ENCODE peak calls at places on chromosome 4, in five cellular contexts. X, S, M, W and U are unnamed samples.

GRCh38 chr4:25632135-25632534 is 23.5 kb upstream of the SLC34A2 start:
- DNase-seq in M (no peak), S (no peak), X (no peak), W (peak), U (no peak)

GRCh38 chr4:90120815-90121214 is 6.4 kb upstream of the CCSER1 start:
- DNase-seq in W (no peak), M (no peak), S (no peak), X (no peak), U (no peak)

GRCh38 chr4:76499461-76499860 is 64.4 kb downstream of the SHROOM3 start:
- DNase-seq in S (no peak), W (no peak), X (no peak), M (no peak), U (no peak)

GRCh38 chr4:27278615-27279014 is 418.0 kb downstream of the STIM2 start:
- DNase-seq in W (no peak), S (peak), X (peak), M (no peak), U (no peak)

GRCh38 chr4:52709155-52709554 is 42.1 kb downstream of the ERVMER34-1 start:
- DNase-seq in X (no peak), S (no peak), M (no peak), W (no peak), U (no peak)

GRCh38 chr4:161856711-161857326 is 307.0 kb downstream of the FSTL5 start:
- DNase-seq in W (no peak), X (peak), S (peak), M (no peak), U (no peak)

GRCh38 chr4:155376387-155377268 is at the start of gene MAP9:
- DNase-seq in M (peak), X (peak), S (peak), W (peak), U (peak)

GRCh38 chr4:163804001-163804400 is 309.5 kb downstream of the TMA16 start:
- DNase-seq in X (no peak), W (no peak), S (no peak), M (no peak), U (no peak)

GRCh38 chr4:89998350-89999098 is 103.9 kb downstream of the MMRN1 start:
- DNase-seq in S (no peak), X (no peak), W (no peak), M (no peak), U (no peak)

GRCh38 chr4:30720021-30720655 is at the start of gene PCDH7:
- DNase-seq in W (peak), X (peak), M (no peak), S (peak), U (peak)

GRCh38 chr4:69764311-69764710 is 3.9 kb upstream of the SULT1B1 start:
- DNase-seq in W (no peak), S (no peak), M (no peak), X (no peak), U (peak)

GRCh38 chr4:26080876-26081628 is 167.0 kb downstream of the SMIM20 start:
- DNase-seq in X (no peak), M (no peak), S (no peak), W (no peak), U (no peak)

GRCh38 chr4:119149110-119149509 is 13.5 kb downstream of the MYOZ2 start:
- DNase-seq in S (peak), X (no peak), M (no peak), W (no peak), U (no peak)

GRCh38 chr4:115113382-115114106 is at the start of gene NDST4:
- DNase-seq in W (no peak), X (peak), M (no peak), S (peak), U (no peak)

GRCh38 chr4:66097271-66097670 is 427.0 kb upstream of the EPHA5 start:
- DNase-seq in W (no peak), S (no peak), M (no peak), X (no peak), U (no peak)

GRCh38 chr4:154982187-154983047 is 201.3 kb downstream of the RBM46 start:
- DNase-seq in W (peak), S (peak), X (peak), M (peak), U (peak)

GRCh38 chr4:173500841-173501591 is 29.0 kb downstream of the HAND2 start:
- DNase-seq in W (no peak), M (no peak), X (no peak), S (no peak), U (no peak)

GRCh38 chr4:53476232-53477037 is 99.0 kb downstream of the FIP1L1 start:
- DNase-seq in S (peak), M (no peak), X (peak), W (no peak), U (peak)

GRCh38 chr4:103375278-103375677 is 177.1 kb upstream of the CENPE start:
- DNase-seq in S (peak), W (no peak), M (no peak), X (peak), U (peak)

GRCh38 chr4:174697164-174697563 is 131.9 kb downstream of the GLRA3 start:
- DNase-seq in W (no peak), S (no peak), M (no peak), X (no peak), U (no peak)

GRCh38 chr4:17165256-17165655 is 266.8 kb upstream of the LDB2 start:
- DNase-seq in S (no peak), W (no peak), M (no peak), X (no peak), U (peak)

GRCh38 chr4:121888134-121888533 is 17.9 kb upstream of the BBS7 start:
- DNase-seq in X (no peak), W (no peak), M (no peak), S (no peak), U (no peak)

GRCh38 chr4:128560754-128561495 is 248.6 kb upstream of the JADE1 start:
- DNase-seq in S (no peak), W (no peak), M (no peak), X (no peak), U (no peak)

GRCh38 chr4:102641796-102642195 is 119.0 kb downstream of the MANBA start:
- DNase-seq in W (no peak), X (no peak), M (no peak), S (no peak), U (no peak)

GRCh38 chr4:73816814-73817213 is 19.7 kb upstream of the CXCL6 start:
- DNase-seq in S (peak), X (peak), M (no peak), W (no peak), U (peak)

GRCh38 chr4:118839221-118839927 is 3.4 kb upstream of the SEC24D start:
- DNase-seq in S (no peak), X (no peak), M (no peak), W (no peak), U (no peak)

GRCh38 chr4:10733486-10733885 is 48.9 kb upstream of the CLNK start:
- DNase-seq in S (no peak), X (no peak), M (no peak), W (no peak), U (no peak)

GRCh38 chr4:38109896-38110295 is 149.7 kb downstream of the PTTG2 start:
- DNase-seq in M (no peak), X (no peak), S (no peak), W (no peak), U (no peak)

GRCh38 chr4:16665942-16666586 is 232.4 kb downstream of the LDB2 start:
- DNase-seq in M (no peak), W (no peak), S (no peak), X (no peak), U (no peak)

DNA sequence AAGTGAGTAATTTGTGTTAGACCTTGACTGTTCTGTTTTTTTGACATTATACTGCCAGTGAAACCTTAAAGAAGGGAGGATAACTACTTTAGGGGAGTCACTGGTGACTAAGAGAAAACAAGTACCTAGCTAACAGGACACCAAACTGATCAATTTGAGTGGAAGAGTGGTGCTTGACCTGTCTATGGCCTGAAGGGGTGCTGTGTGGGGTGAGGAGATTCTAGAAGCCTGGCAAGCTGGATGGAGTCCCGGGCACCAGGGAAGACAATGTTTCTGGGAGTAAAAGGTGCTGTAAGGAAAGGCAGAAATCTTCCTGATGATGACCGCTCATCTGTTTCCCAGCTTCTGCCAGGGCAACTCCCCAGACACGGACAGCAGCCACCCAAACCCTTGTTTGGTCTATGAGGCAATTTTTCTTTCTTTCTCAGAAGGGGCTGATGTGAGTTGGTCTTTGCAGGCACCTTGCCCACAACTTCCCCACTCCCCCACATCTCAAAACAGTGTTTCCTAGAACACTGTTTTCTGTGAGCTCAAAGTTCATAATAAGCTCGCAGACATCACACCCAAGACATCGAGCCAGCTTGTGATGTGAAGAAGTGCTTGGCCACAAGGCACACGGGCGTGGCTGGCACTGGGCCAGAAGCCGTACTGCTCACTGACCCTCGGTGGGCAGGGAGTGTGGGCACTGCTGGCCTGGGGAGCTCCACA is 4.6 kb downstream of the TXK start:
- DNase-seq in M (no peak), X (no peak), W (peak), S (no peak), U (peak)
- TF ChIP-seq CTCF in M (no peak), X (no peak), W (no peak), S (peak), U (no peak)

GRCh38 chr4:120809518-120809917 is 113.0 kb downstream of the PRDM5 start:
- DNase-seq in S (no peak), X (no peak), W (no peak), M (no peak), U (peak)
- TF ChIP-seq CTCF in S (peak), X (peak), W (peak), M (no peak), U (peak)

DNA sequence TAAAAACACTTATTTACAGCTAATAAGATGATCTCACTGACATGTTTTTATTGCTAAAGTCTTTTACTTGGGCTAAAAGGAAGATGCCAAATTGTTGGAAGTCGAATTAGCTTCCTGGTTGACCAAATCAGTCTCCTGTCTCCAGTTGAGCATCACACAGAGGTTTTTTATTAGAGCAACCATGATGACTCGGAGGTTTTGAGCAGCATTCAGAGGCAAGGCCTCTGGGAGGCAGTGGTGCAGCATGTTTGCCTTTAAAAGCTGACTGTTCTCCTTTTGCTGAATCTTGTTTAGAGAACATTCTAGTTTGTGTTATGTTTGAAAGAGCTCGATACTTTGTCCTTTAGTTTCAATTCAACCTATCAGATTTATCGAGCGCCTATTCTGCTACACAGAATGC is 2.1 kb downstream of the UCHL1 start:
- DNase-seq in X (peak), M (no peak), S (peak), W (no peak), U (peak)
- TF ChIP-seq CTCF in X (peak), M (no peak), S (peak), W (no peak), U (peak)

DNA sequence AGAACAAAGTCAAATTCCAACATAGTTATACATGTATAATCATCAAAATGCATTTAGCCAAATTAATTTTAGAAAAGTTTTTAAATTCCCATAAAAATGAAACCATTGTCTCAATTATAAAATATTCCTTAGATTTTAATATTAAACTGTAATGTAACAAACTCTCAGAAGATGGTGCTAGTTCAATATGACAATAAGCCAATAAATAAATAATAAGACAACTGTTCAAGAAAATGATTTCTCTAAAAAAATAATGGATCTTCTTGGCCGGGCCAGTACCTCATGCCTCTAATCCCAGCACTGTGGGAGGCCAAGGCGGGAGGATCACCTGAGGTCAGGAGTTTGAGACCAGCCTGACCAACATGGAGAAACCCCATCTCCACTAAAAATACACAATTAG is 80.3 kb downstream of the RAB28 start:
- DNase-seq in S (no peak), M (no peak), X (no peak), W (no peak), U (no peak)
- TF ChIP-seq CTCF in S (no peak), M (no peak), X (no peak), W (no peak), U (no peak)